ENCODE peak calls at places on chromosome 7, in ten cellular contexts. O is BJ; Q is posterior cingulate gyrus; Z is MM.1S; C is GM12865; P is stimulated activated CD8-positive, alpha-beta memory T cell treated with anti-CD3 and anti-CD28 coated beads, Interleukin-7, amount 100 ng/mL, for 1 hour; Y is iris pigment epithelial cell; M is bronchial epithelial cell; I is tibial artery; B is naive thymus-derived CD4-positive, alpha-beta T cell. F is an unnamed sample.
A peak's percentile ranks its signal among the peaks of the same experiment; 100 is the strongest.

GRCh38 chr7:40544277-40544723 is 409.5 kb downstream of the SUGCT start:
- DNase-seq in O (no peak), Q (no peak), Z (no peak), C (no peak), P (no peak), Y (no peak), M (no peak), I (no peak), B (no peak), F (no peak)

GRCh38 chr7:6443372-6443941 is 4.3 kb downstream of the DAGLB start:
- DNase-seq in O (peak; percentile 84), Q (no peak), Z (no peak), C (no peak), P (no peak), Y (peak; percentile 93), M (peak; percentile 87), I (no peak), B (no peak), F (no peak)

GRCh38 chr7:96093435-96093834 is 228.5 kb downstream of the SLC25A13 start:
- DNase-seq in O (peak; percentile 36), Q (no peak), Z (no peak), C (no peak), P (no peak), Y (peak; percentile 89), M (peak; percentile 87), I (no peak), B (no peak), F (no peak)

GRCh38 chr7:138934401-138934800 is 46.8 kb downstream of the KIAA1549 start:
- DNase-seq in O (no peak), Q (no peak), Z (no peak), C (no peak), P (no peak), Y (no peak), M (no peak), I (no peak), B (no peak), F (no peak)

GRCh38 chr7:85479918-85480658 is 293.2 kb upstream of the SEMA3D start:
- DNase-seq in O (peak; percentile 82), Q (no peak), Z (no peak), C (no peak), P (no peak), Y (peak; percentile 23), M (peak; percentile 15), I (no peak), B (no peak), F (no peak)

GRCh38 chr7:94374231-94374630 is 20.5 kb upstream of the COL1A2 start:
- DNase-seq in O (peak; percentile 83), Q (no peak), Z (no peak), C (no peak), P (no peak), Y (peak; percentile 96), M (peak; percentile 21), I (peak; percentile 84), B (no peak), F (no peak)

GRCh38 chr7:121302214-121302745 is 26.5 kb upstream of the WNT16 start:
- DNase-seq in O (no peak), Q (no peak), Z (no peak), C (peak; percentile 77), P (no peak), Y (peak; percentile 64), M (peak; percentile 73), I (no peak), B (no peak), F (no peak)

GRCh38 chr7:7164590-7164989 is 17.8 kb upstream of the C1GALT1 start:
- DNase-seq in O (no peak), Q (no peak), Z (no peak), C (no peak), P (no peak), Y (no peak), M (no peak), I (no peak), B (no peak), F (no peak)

GRCh38 chr7:22445140-22445722 is 54.8 kb downstream of the STEAP1B start:
- DNase-seq in O (no peak), Q (peak; percentile 84), Z (peak; percentile 92), C (peak; percentile 89), P (no peak), Y (peak; percentile 8), M (peak; percentile 25), I (peak; percentile 52), B (no peak), F (no peak)

GRCh38 chr7:20365486-20365885 is 34.8 kb downstream of the ITGB8 start:
- DNase-seq in O (no peak), Q (no peak), Z (no peak), C (no peak), P (no peak), Y (no peak), M (no peak), I (no peak), B (no peak), F (no peak)

GRCh38 chr7:151761256-151761655 is 115.7 kb downstream of the PRKAG2 start:
- DNase-seq in O (no peak), Q (no peak), Z (no peak), C (no peak), P (no peak), Y (no peak), M (peak; percentile 66), I (no peak), B (no peak), F (no peak)

GRCh38 chr7:108094375-108094774 is 35.8 kb downstream of the LAMB4 start:
- DNase-seq in O (peak; percentile 91), Q (no peak), Z (no peak), C (no peak), P (no peak), Y (peak; percentile 92), M (no peak), I (no peak), B (no peak), F (no peak)

GRCh38 chr7:18289801-18290200 is 205.7 kb upstream of the HDAC9 start:
- DNase-seq in O (no peak), Q (no peak), Z (no peak), C (no peak), P (no peak), Y (no peak), M (no peak), I (no peak), B (no peak), F (no peak)

GRCh38 chr7:16646427-16647081 is 573 bp downstream of the BZW2 start:
- DNase-seq in O (no peak), Q (no peak), Z (peak; percentile 29), C (peak; percentile 4), P (no peak), Y (peak; percentile 20), M (no peak), I (no peak), B (no peak), F (no peak)

GRCh38 chr7:143216151-143216550 is 5.7 kb upstream of the TAS2R40 start:
- DNase-seq in O (no peak), Q (no peak), Z (no peak), C (no peak), P (no peak), Y (peak; percentile 78), M (peak; percentile 58), I (no peak), B (no peak), F (no peak)

GRCh38 chr7:30920584-30921539 is 9.2 kb downstream of the AQP1 start:
- DNase-seq in O (no peak), Q (peak; percentile 85), Z (no peak), C (no peak), P (no peak), Y (peak; percentile 26), M (no peak), I (peak; percentile 70), B (no peak), F (no peak)

GRCh38 chr7:141674201-141674671 is 27.7 kb downstream of the DENND11 start:
- DNase-seq in O (no peak), Q (no peak), Z (no peak), C (no peak), P (no peak), Y (peak; percentile 22), M (peak; percentile 86), I (no peak), B (no peak), F (no peak)

GRCh38 chr7:2962860-2963259 is 80.8 kb downstream of the CARD11 start:
- DNase-seq in O (no peak), Q (no peak), Z (no peak), C (no peak), P (no peak), Y (no peak), M (peak; percentile 66), I (no peak), B (no peak), F (no peak)

GRCh38 chr7:74334026-74334425 is 44.8 kb downstream of the CLIP2 start:
- DNase-seq in O (no peak), Q (no peak), Z (no peak), C (no peak), P (no peak), Y (peak; percentile 66), M (peak; percentile 77), I (no peak), B (no peak), F (no peak)